ENCODE peak calls at places on chromosome 2, in five cellular contexts. J is bronchial epithelial cell; K is adrenal gland; R is CD8-positive, alpha-beta memory T cell; O is endodermal cell. X is an unnamed sample. For H3K27me3 and H3K36me3, the result is how much of the 10 kb centered on the place peaks cover.

GRCh38 chr2:40358783-40359182 is 93.1 kb downstream of the SLC8A1 start:
- DNase-seq in O (no peak), J (peak), K (no peak), R (no peak), X (no peak)

GRCh38 chr2:113324684-113325160 is 46.0 kb upstream of the PAX8 start:
- DNase-seq in J (peak), O (peak), K (peak), R (no peak), X (peak)

GRCh38 chr2:105149272-105149671 is 92.3 kb upstream of the GPR45 start:
- DNase-seq in K (no peak), R (no peak), J (no peak), O (no peak), X (no peak)

GRCh38 chr2:36403675-36404230 is 48.2 kb downstream of the CRIM1 start:
- DNase-seq in R (no peak), J (peak), K (no peak), O (no peak), X (no peak)

GRCh38 chr2:97673915-97674283 is 4.4 kb downstream of the C2orf92 start:
- DNase-seq in O (no peak), R (no peak), J (no peak), K (no peak), X (no peak)

GRCh38 chr2:28821295-28821958 is 10.8 kb downstream of the SPDYA start:
- DNase-seq in K (peak), J (peak), O (peak), R (peak), X (peak)

GRCh38 chr2:8986327-8986976 is 17.0 kb downstream of the MBOAT2 start:
- DNase-seq in K (no peak), R (no peak), J (no peak), O (peak), X (no peak)

GRCh38 chr2:134384131-134384530 is 130.3 kb downstream of the MGAT5 start:
- DNase-seq in R (no peak), J (peak), O (no peak), K (no peak), X (no peak)

GRCh38 chr2:110662560-110662959 is 15.3 kb downstream of the BUB1 start:
- DNase-seq in R (no peak), O (no peak), K (no peak), J (no peak), X (no peak)

GRCh38 chr2:126723281-126723815 is 67.4 kb downstream of the GYPC start:
- DNase-seq in O (no peak), J (no peak), R (no peak), K (no peak), X (no peak)

GRCh38 chr2:159285929-159286708 is at the start of gene WDSUB1:
- DNase-seq in J (peak), K (peak), R (no peak), O (peak), X (peak)

GRCh38 chr2:102736174-102736606 is 25.6 kb upstream of the TMEM182 start:
- DNase-seq in R (no peak), O (no peak), J (peak), K (peak), X (peak)

GRCh38 chr2:177476897-177477296 is 84.3 kb downstream of the AGPS start:
- DNase-seq in K (no peak), O (no peak), R (no peak), J (no peak), X (no peak)

DNA sequence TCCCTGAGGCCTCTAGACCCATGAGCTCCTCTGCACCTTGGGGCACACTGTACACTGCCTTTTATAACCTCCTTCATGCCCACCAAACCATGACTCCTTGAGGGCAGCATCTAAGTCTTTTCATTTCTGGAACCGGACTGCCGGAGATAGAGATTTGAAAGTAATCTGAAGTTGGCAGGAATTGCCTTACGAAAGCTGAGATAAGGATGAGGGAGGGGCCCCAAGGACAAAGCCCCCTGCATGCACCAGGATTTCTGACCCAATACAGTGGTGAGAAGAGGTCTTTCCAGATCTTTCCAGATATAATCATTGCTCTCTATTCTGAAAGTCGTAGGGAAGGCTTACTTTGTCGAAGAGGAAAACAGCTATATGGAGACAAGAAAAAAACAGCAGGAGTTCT is 87.8 kb upstream of the RTN4 start:
- DNase-seq in K (no peak), J (no peak), R (no peak), O (no peak), X (no peak)
- H3K27me3 ChIP-seq in K (under half), J (under half), R (under half), O (under half), X (under half)

GRCh38 chr2:32479993-32480392 is 123.2 kb downstream of the BIRC6 start:
- DNase-seq in O (no peak), R (no peak), K (no peak), J (no peak), X (no peak)

GRCh38 chr2:32489061-32489460 is 132.2 kb downstream of the BIRC6 start:
- DNase-seq in O (no peak), R (no peak), K (no peak), J (no peak), X (no peak)

GRCh38 chr2:32482466-32482865 is 125.6 kb downstream of the BIRC6 start:
- DNase-seq in R (no peak), K (no peak), O (no peak), J (no peak), X (no peak)

GRCh38 chr2:32484907-32485306 is 128.1 kb downstream of the BIRC6 start:
- DNase-seq in O (no peak), K (peak), J (peak), R (no peak), X (no peak)

DNA sequence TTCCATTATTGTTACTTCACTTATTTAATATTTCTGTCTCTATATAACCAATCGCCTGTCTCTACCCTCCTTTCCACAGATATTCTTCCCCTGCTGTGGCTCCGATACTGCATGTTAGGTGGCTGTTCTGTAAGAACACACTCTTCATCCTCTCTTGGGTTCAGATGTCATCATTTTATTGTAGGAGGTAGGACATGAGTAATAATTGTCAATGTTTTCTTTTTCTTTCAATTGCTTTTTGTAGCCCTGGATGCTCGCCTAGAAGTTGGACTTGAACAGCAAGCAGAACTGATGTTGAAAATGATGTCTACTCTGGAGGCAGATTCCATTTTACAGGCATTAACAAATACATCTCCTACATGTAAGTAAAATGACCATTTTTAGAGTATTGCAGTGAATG is 128.6 kb downstream of the BIRC6 start:
- DNase-seq in O (no peak), J (no peak), R (no peak), K (no peak), X (no peak)
- H3K36me3 ChIP-seq in O (half or more), J (under half), R (under half), K (half or more), X (under half)

GRCh38 chr2:172082105-172082943 is 3.0 kb upstream of the DLX1 start:
- DNase-seq in R (no peak), K (no peak), O (peak), J (no peak), X (peak)
- H3K27me3 ChIP-seq in R (half or more), K (half or more), O (half or more), J (half or more), X (half or more)

DNA sequence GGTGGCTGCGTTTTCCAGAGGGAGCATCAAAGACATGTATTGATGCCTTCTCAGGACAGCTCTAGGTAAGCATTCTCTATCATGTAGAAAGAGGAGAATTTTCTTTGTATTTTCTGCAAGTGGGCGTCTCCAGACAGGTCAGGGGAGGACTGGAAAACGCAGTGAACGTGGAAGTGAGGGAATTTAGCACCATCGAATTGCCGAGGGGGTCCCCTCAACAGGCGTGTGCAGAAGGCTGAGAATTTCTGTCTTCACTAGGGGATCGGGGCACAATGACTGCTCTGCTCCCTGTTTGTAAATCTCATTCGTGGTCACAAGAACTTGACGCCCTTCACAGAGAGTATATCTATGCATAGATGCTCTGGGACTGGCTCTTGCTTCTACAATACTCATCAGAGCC is 5.0 kb upstream of the NTSR2 start:
- DNase-seq in K (no peak), R (no peak), J (no peak), O (no peak), X (no peak)
- H3K36me3 ChIP-seq in K (under half), R (under half), J (under half), O (under half), X (under half)

GRCh38 chr2:161426416-161426787 is 10.3 kb downstream of the TBR1 start:
- DNase-seq in R (no peak), J (no peak), K (no peak), O (peak), X (peak)
- H3K27me3 ChIP-seq in R (half or more), J (under half), K (half or more), O (half or more), X (half or more)

X was measured in H7.